ENCODE peak calls at places on chromosome 15, in five cellular contexts. R is RCC 7860, M is fibroblast of pulmonary artery, O is IMR-90, G is AG04449. Q is an unnamed sample.
A peak's percentile ranks its signal among the peaks of the same experiment; 100 is the strongest.

GRCh38 chr15:38038659-38039442 is 104.4 kb downstream of the TMCO5A start:
- DNase-seq in G (peak; percentile 73), M (peak; percentile 62), R (peak; percentile 81), O (peak; percentile 89), Q (peak; percentile 85)

GRCh38 chr15:40549894-40550293 is 14.9 kb downstream of the CCDC32 start:
- DNase-seq in R (no peak), O (no peak), M (no peak), G (no peak), Q (no peak)

GRCh38 chr15:74402873-74403589 is 30.7 kb downstream of the SEMA7A start:
- DNase-seq in M (no peak), O (no peak), R (no peak), G (no peak), Q (no peak)

GRCh38 chr15:31360843-31361763 is 34.5 kb downstream of the KLF13 start:
- DNase-seq in O (no peak), M (no peak), R (no peak), G (no peak), Q (no peak)

GRCh38 chr15:96046620-96047240 is 283.8 kb upstream of the NR2F2 start:
- DNase-seq in R (no peak), O (no peak), G (no peak), M (no peak), Q (no peak)

GRCh38 chr15:84764989-84765388 is 16.6 kb downstream of the ZNF592 start:
- DNase-seq in R (no peak), G (no peak), M (peak; percentile 21), O (no peak), Q (no peak)

GRCh38 chr15:67033521-67033920 is 31.9 kb upstream of the SMAD3 start:
- DNase-seq in M (no peak), G (no peak), O (no peak), R (no peak), Q (no peak)

GRCh38 chr15:79243723-79244122 is 38.8 kb upstream of the ANKRD34C start:
- DNase-seq in G (no peak), R (no peak), O (no peak), M (peak; percentile 1), Q (no peak)

GRCh38 chr15:100663066-100663465 is 60.7 kb downstream of the ASB7 start:
- DNase-seq in O (no peak), M (no peak), G (no peak), R (no peak), Q (no peak)

GRCh38 chr15:77387355-77388105 is 32.4 kb downstream of the PEAK1 start:
- DNase-seq in O (peak; percentile 16), R (no peak), G (no peak), M (peak; percentile 27), Q (peak; percentile 26)

GRCh38 chr15:77631790-77632551 is 741 bp downstream of the LINGO1 start:
- DNase-seq in M (no peak), R (no peak), O (no peak), G (no peak), Q (no peak)